ENCODE peak calls at places on chromosomes 2 and 18, in ten cellular contexts. E is stimulated activated CD8-positive, alpha-beta memory T cell treated with anti-CD3 and anti-CD28 coated beads, Interleukin-4, amount 100 ng/mL, for 1 hour; L is astrocyte of the spinal cord; T is mesenteric fat pad; H is PC-3; R is cardiac muscle cell; V is activated CD8-positive, alpha-beta memory T cell treated with anti-CD3 and anti-CD28 coated beads, Interleukin-2, amount 50 U/mL, for 4 hours; S is amniotic epithelial cell; U is stimulated activated naive CD8-positive, alpha-beta T cell treated with anti-CD3 and anti-CD28 coated beads, Interleukin-15, Interleukin-2, amounts not matched to agents 100 U/mL and 50 U/mL, for 24 hours; F is RWPE1. B is an unnamed sample.

GRCh38 chr2:130864830-130865229 is 28.1 kb downstream of the ARHGEF4 start:
- DNase-seq in E (no peak), L (peak), T (no peak), H (peak), R (no peak), V (no peak), S (peak), U (no peak), F (peak), B (no peak)

GRCh38 chr2:3042601-3043585 is 334.7 kb downstream of the EIPR1 start:
- DNase-seq in E (no peak), L (no peak), T (peak), H (no peak), R (peak), V (no peak), S (no peak), U (no peak), F (no peak), B (no peak)

GRCh38 chr2:211055438-211055837 is 499.0 kb downstream of the CPS1 start:
- DNase-seq in E (no peak), L (no peak), T (no peak), H (peak), R (no peak), V (no peak), S (peak), U (no peak), F (no peak), B (no peak)

GRCh38 chr18:21361297-21361880 is 119.4 kb downstream of the GREB1L start:
- DNase-seq in E (no peak), L (no peak), T (no peak), H (no peak), R (peak), V (no peak), S (peak), U (no peak), F (peak), B (no peak)

GRCh38 chr2:97995026-97995733 is 568 bp downstream of the TMEM131 start:
- DNase-seq in E (peak), L (peak), T (no peak), H (peak), R (peak), V (peak), S (peak), U (peak), F (peak), B (peak)

GRCh38 chr2:170923799-170924198 is 5.3 kb upstream of the GORASP2 start:
- DNase-seq in E (no peak), L (no peak), T (no peak), H (no peak), R (no peak), V (no peak), S (no peak), U (no peak), F (no peak), B (no peak)

GRCh38 chr2:219125225-219125885 is 35.3 kb downstream of the NHEJ1 start:
- DNase-seq in E (no peak), L (peak), T (no peak), H (peak), R (no peak), V (no peak), S (peak), U (peak), F (peak), B (no peak)

GRCh38 chr2:235149240-235149641 is 197.4 kb downstream of the SH3BP4 start:
- DNase-seq in E (no peak), L (peak), T (no peak), H (no peak), R (no peak), V (no peak), S (no peak), U (no peak), F (no peak), B (no peak)

GRCh38 chr2:236120829-236121228 is 47.4 kb downstream of the GBX2 start:
- DNase-seq in E (no peak), L (no peak), T (no peak), H (no peak), R (no peak), V (no peak), S (no peak), U (no peak), F (no peak), B (no peak)

GRCh38 chr18:54829856-54830255 is 1.6 kb downstream of the RAB27B start:
- DNase-seq in E (no peak), L (no peak), T (no peak), H (peak), R (no peak), V (no peak), S (peak), U (no peak), F (no peak), B (no peak)

GRCh38 chr18:21826196-21826595 is 85.6 kb downstream of the MIB1 start:
- DNase-seq in E (no peak), L (peak), T (no peak), H (peak), R (peak), V (no peak), S (peak), U (no peak), F (peak), B (no peak)

GRCh38 chr2:152925540-152926448 is 207.4 kb downstream of the ARL6IP6 start:
- DNase-seq in E (no peak), L (peak), T (no peak), H (peak), R (peak), V (peak), S (peak), U (peak), F (peak), B (peak)

GRCh38 chr2:151297882-151298281 is 8.4 kb upstream of the NMI start:
- DNase-seq in E (no peak), L (no peak), T (no peak), H (peak), R (no peak), V (no peak), S (no peak), U (no peak), F (no peak), B (no peak)

GRCh38 chr2:64692401-64692800 is 38.7 kb upstream of the SERTAD2 start:
- DNase-seq in E (no peak), L (peak), T (no peak), H (peak), R (no peak), V (no peak), S (peak), U (no peak), F (no peak), B (no peak)

GRCh38 chr2:65128297-65129190 is 1.4 kb downstream of the RAB1A start:
- DNase-seq in E (no peak), L (peak), T (no peak), H (peak), R (no peak), V (no peak), S (peak), U (no peak), F (no peak), B (no peak)

GRCh38 chr18:13451661-13452447 is 233.3 kb downstream of the LDLRAD4 start:
- DNase-seq in E (no peak), L (no peak), T (no peak), H (no peak), R (no peak), V (no peak), S (no peak), U (no peak), F (no peak), B (no peak)

GRCh38 chr2:150621800-150622199 is 134.3 kb upstream of the RND3 start:
- DNase-seq in E (no peak), L (peak), T (no peak), H (peak), R (no peak), V (no peak), S (peak), U (no peak), F (peak), B (no peak)

GRCh38 chr2:216680951-216681629 is 14.3 kb downstream of the IGFBP5 start:
- DNase-seq in E (no peak), L (no peak), T (no peak), H (no peak), R (no peak), V (no peak), S (no peak), U (no peak), F (no peak), B (no peak)

GRCh38 chr2:208315081-208315788 is 49.2 kb downstream of the PIKFYVE start:
- DNase-seq in E (no peak), L (peak), T (no peak), H (peak), R (no peak), V (no peak), S (no peak), U (peak), F (no peak), B (no peak)

GRCh38 chr2:47083886-47084682 is 71.0 kb downstream of the STPG4 start:
- DNase-seq in E (no peak), L (no peak), T (no peak), H (no peak), R (no peak), V (no peak), S (no peak), U (no peak), F (no peak), B (no peak)

GRCh38 chr2:69716555-69717120 is 25.3 kb upstream of the ANXA4 start:
- DNase-seq in E (no peak), L (peak), T (no peak), H (peak), R (no peak), V (no peak), S (peak), U (no peak), F (no peak), B (no peak)

GRCh38 chr2:64276417-64277095 is 132.3 kb upstream of the PELI1 start:
- DNase-seq in E (no peak), L (no peak), T (no peak), H (peak), R (no peak), V (no peak), S (peak), U (no peak), F (no peak), B (no peak)

GRCh38 chr2:132715986-132716385 is 46.0 kb upstream of the LYPD1 start:
- DNase-seq in E (no peak), L (no peak), T (no peak), H (peak), R (no peak), V (no peak), S (no peak), U (no peak), F (no peak), B (no peak)

GRCh38 chr2:231161252-231162035 is 36.6 kb upstream of the HTR2B start:
- DNase-seq in E (no peak), L (no peak), T (no peak), H (peak), R (no peak), V (no peak), S (no peak), U (no peak), F (no peak), B (no peak)

GRCh38 chr2:31049264-31049663 is 89.0 kb downstream of the GALNT14 start:
- DNase-seq in E (no peak), L (no peak), T (no peak), H (no peak), R (no peak), V (no peak), S (no peak), U (no peak), F (no peak), B (no peak)

GRCh38 chr2:97781981-97782380 is 68.6 kb downstream of the ZAP70 start:
- DNase-seq in E (no peak), L (no peak), T (no peak), H (peak), R (no peak), V (no peak), S (no peak), U (no peak), F (no peak), B (no peak)

GRCh38 chr2:46373238-46373637 is 76.0 kb downstream of the EPAS1 start:
- DNase-seq in E (no peak), L (no peak), T (no peak), H (no peak), R (no peak), V (no peak), S (no peak), U (no peak), F (no peak), B (no peak)

GRCh38 chr2:235659767-235660322 is 166.0 kb downstream of the AGAP1 start:
- DNase-seq in E (no peak), L (peak), T (peak), H (peak), R (no peak), V (no peak), S (peak), U (no peak), F (no peak), B (no peak)

GRCh38 chr2:72211359-72211758 is 63.7 kb upstream of the CYP26B1 start:
- DNase-seq in E (no peak), L (peak), T (no peak), H (peak), R (no peak), V (no peak), S (peak), U (no peak), F (peak), B (no peak)

GRCh38 chr2:39127973-39128372 is 7.1 kb upstream of the SOS1 start:
- DNase-seq in E (peak), L (no peak), T (no peak), H (peak), R (no peak), V (peak), S (peak), U (peak), F (no peak), B (peak)

GRCh38 chr2:239930871-239931771 is 94.0 kb downstream of the NDUFA10 start:
- DNase-seq in E (no peak), L (no peak), T (peak), H (no peak), R (no peak), V (peak), S (no peak), U (no peak), F (no peak), B (peak)

GRCh38 chr2:196473617-196474016 is 165.9 kb upstream of the CCDC150 start:
- DNase-seq in E (no peak), L (no peak), T (no peak), H (no peak), R (peak), V (no peak), S (no peak), U (no peak), F (no peak), B (no peak)